ENCODE peak calls at places on chromosomes 1 and 21, in seven cellular contexts. One of them, this sample, is unnamed.

GRCh38 chr1:39406533-39407478 is 84.6 kb upstream of the BMP8A start:
- DNase-seq in SHP77: no peak
- DNase-seq in stimulated activated CD8-positive, alpha-beta memory T cell treated with anti-CD3 and anti-CD28 coated beads, Interleukin-15, amount 100 ng/mL, for 24 hours: no peak
- DNase-seq in HCEC 1CT: peak; percentile 55
- DNase-seq in activated CD4-positive, alpha-beta T cell treated with anti-CD3 and anti-CD28 coated beads, Interleukin-2, amount 50 U/mL, for 24 hours: no peak
- DNase-seq in sigmoid colon: no peak
- DNase-seq in activated CD8-positive, alpha-beta T cell treated with anti-CD3 and anti-CD28 coated beads for 36 hours: no peak
- DNase-seq in this sample: no peak

GRCh38 chr1:152398812-152399698 is 15.0 kb downstream of the CRNN start:
- DNase-seq in SHP77: peak; percentile 63
- DNase-seq in stimulated activated CD8-positive, alpha-beta memory T cell treated with anti-CD3 and anti-CD28 coated beads, Interleukin-15, amount 100 ng/mL, for 24 hours: no peak
- DNase-seq in HCEC 1CT: no peak
- DNase-seq in activated CD4-positive, alpha-beta T cell treated with anti-CD3 and anti-CD28 coated beads, Interleukin-2, amount 50 U/mL, for 24 hours: no peak
- DNase-seq in sigmoid colon: no peak
- DNase-seq in activated CD8-positive, alpha-beta T cell treated with anti-CD3 and anti-CD28 coated beads for 36 hours: peak; percentile 31
- DNase-seq in this sample: no peak

GRCh38 chr1:7278045-7278444 is 492.8 kb downstream of the CAMTA1 start:
- DNase-seq in SHP77: peak; percentile 90
- DNase-seq in stimulated activated CD8-positive, alpha-beta memory T cell treated with anti-CD3 and anti-CD28 coated beads, Interleukin-15, amount 100 ng/mL, for 24 hours: no peak
- DNase-seq in HCEC 1CT: no peak
- DNase-seq in activated CD4-positive, alpha-beta T cell treated with anti-CD3 and anti-CD28 coated beads, Interleukin-2, amount 50 U/mL, for 24 hours: no peak
- DNase-seq in sigmoid colon: no peak
- DNase-seq in activated CD8-positive, alpha-beta T cell treated with anti-CD3 and anti-CD28 coated beads for 36 hours: no peak
- DNase-seq in this sample: no peak

GRCh38 chr21:42141643-42142042 is 70.5 kb downstream of the UMODL1 start:
- DNase-seq in SHP77: no peak
- DNase-seq in stimulated activated CD8-positive, alpha-beta memory T cell treated with anti-CD3 and anti-CD28 coated beads, Interleukin-15, amount 100 ng/mL, for 24 hours: no peak
- DNase-seq in HCEC 1CT: no peak
- DNase-seq in activated CD4-positive, alpha-beta T cell treated with anti-CD3 and anti-CD28 coated beads, Interleukin-2, amount 50 U/mL, for 24 hours: no peak
- DNase-seq in sigmoid colon: no peak
- DNase-seq in activated CD8-positive, alpha-beta T cell treated with anti-CD3 and anti-CD28 coated beads for 36 hours: no peak
- DNase-seq in this sample: no peak

GRCh38 chr21:44771896-44772525 is 29.6 kb downstream of the UBE2G2 start:
- DNase-seq in SHP77: no peak
- DNase-seq in stimulated activated CD8-positive, alpha-beta memory T cell treated with anti-CD3 and anti-CD28 coated beads, Interleukin-15, amount 100 ng/mL, for 24 hours: no peak
- DNase-seq in HCEC 1CT: no peak
- DNase-seq in activated CD4-positive, alpha-beta T cell treated with anti-CD3 and anti-CD28 coated beads, Interleukin-2, amount 50 U/mL, for 24 hours: no peak
- DNase-seq in sigmoid colon: no peak
- DNase-seq in activated CD8-positive, alpha-beta T cell treated with anti-CD3 and anti-CD28 coated beads for 36 hours: no peak
- DNase-seq in this sample: no peak

GRCh38 chr1:8663915-8664331 is 153.5 kb downstream of the RERE start:
- DNase-seq in SHP77: no peak
- DNase-seq in stimulated activated CD8-positive, alpha-beta memory T cell treated with anti-CD3 and anti-CD28 coated beads, Interleukin-15, amount 100 ng/mL, for 24 hours: no peak
- DNase-seq in HCEC 1CT: peak; percentile 58
- DNase-seq in activated CD4-positive, alpha-beta T cell treated with anti-CD3 and anti-CD28 coated beads, Interleukin-2, amount 50 U/mL, for 24 hours: no peak
- DNase-seq in sigmoid colon: peak; percentile 63
- DNase-seq in activated CD8-positive, alpha-beta T cell treated with anti-CD3 and anti-CD28 coated beads for 36 hours: peak; percentile 35
- DNase-seq in this sample: peak; percentile 23

GRCh38 chr1:104868794-104869193 is 1119.1 kb downstream of the AMY1C start:
- DNase-seq in SHP77: no peak
- DNase-seq in stimulated activated CD8-positive, alpha-beta memory T cell treated with anti-CD3 and anti-CD28 coated beads, Interleukin-15, amount 100 ng/mL, for 24 hours: no peak
- DNase-seq in HCEC 1CT: no peak
- DNase-seq in activated CD4-positive, alpha-beta T cell treated with anti-CD3 and anti-CD28 coated beads, Interleukin-2, amount 50 U/mL, for 24 hours: no peak
- DNase-seq in sigmoid colon: no peak
- DNase-seq in activated CD8-positive, alpha-beta T cell treated with anti-CD3 and anti-CD28 coated beads for 36 hours: no peak
- DNase-seq in this sample: no peak

GRCh38 chr1:208731976-208732821 is 488.0 kb upstream of the PLXNA2 start:
- DNase-seq in SHP77: peak; percentile 62
- DNase-seq in stimulated activated CD8-positive, alpha-beta memory T cell treated with anti-CD3 and anti-CD28 coated beads, Interleukin-15, amount 100 ng/mL, for 24 hours: no peak
- DNase-seq in HCEC 1CT: no peak
- DNase-seq in activated CD4-positive, alpha-beta T cell treated with anti-CD3 and anti-CD28 coated beads, Interleukin-2, amount 50 U/mL, for 24 hours: no peak
- DNase-seq in sigmoid colon: no peak
- DNase-seq in activated CD8-positive, alpha-beta T cell treated with anti-CD3 and anti-CD28 coated beads for 36 hours: no peak
- DNase-seq in this sample: no peak

GRCh38 chr1:41221995-41222991 is 19.8 kb downstream of the SCMH1 start:
- DNase-seq in SHP77: peak; percentile 38
- DNase-seq in stimulated activated CD8-positive, alpha-beta memory T cell treated with anti-CD3 and anti-CD28 coated beads, Interleukin-15, amount 100 ng/mL, for 24 hours: no peak
- DNase-seq in HCEC 1CT: no peak
- DNase-seq in activated CD4-positive, alpha-beta T cell treated with anti-CD3 and anti-CD28 coated beads, Interleukin-2, amount 50 U/mL, for 24 hours: no peak
- DNase-seq in sigmoid colon: no peak
- DNase-seq in activated CD8-positive, alpha-beta T cell treated with anti-CD3 and anti-CD28 coated beads for 36 hours: no peak
- DNase-seq in this sample: no peak

GRCh38 chr1:87513971-87514660 is 185.4 kb downstream of the LMO4 start:
- DNase-seq in SHP77: no peak
- DNase-seq in stimulated activated CD8-positive, alpha-beta memory T cell treated with anti-CD3 and anti-CD28 coated beads, Interleukin-15, amount 100 ng/mL, for 24 hours: no peak
- DNase-seq in HCEC 1CT: no peak
- DNase-seq in activated CD4-positive, alpha-beta T cell treated with anti-CD3 and anti-CD28 coated beads, Interleukin-2, amount 50 U/mL, for 24 hours: no peak
- DNase-seq in sigmoid colon: no peak
- DNase-seq in activated CD8-positive, alpha-beta T cell treated with anti-CD3 and anti-CD28 coated beads for 36 hours: no peak
- DNase-seq in this sample: no peak

GRCh38 chr1:17635811-17636210 is 96.3 kb downstream of the ARHGEF10L start:
- DNase-seq in SHP77: no peak
- DNase-seq in stimulated activated CD8-positive, alpha-beta memory T cell treated with anti-CD3 and anti-CD28 coated beads, Interleukin-15, amount 100 ng/mL, for 24 hours: no peak
- DNase-seq in HCEC 1CT: no peak
- DNase-seq in activated CD4-positive, alpha-beta T cell treated with anti-CD3 and anti-CD28 coated beads, Interleukin-2, amount 50 U/mL, for 24 hours: no peak
- DNase-seq in sigmoid colon: peak; percentile 80
- DNase-seq in activated CD8-positive, alpha-beta T cell treated with anti-CD3 and anti-CD28 coated beads for 36 hours: no peak
- DNase-seq in this sample: no peak

GRCh38 chr1:236168716-236169429 is 26.5 kb downstream of the GPR137B start:
- DNase-seq in SHP77: peak; percentile 14
- DNase-seq in stimulated activated CD8-positive, alpha-beta memory T cell treated with anti-CD3 and anti-CD28 coated beads, Interleukin-15, amount 100 ng/mL, for 24 hours: no peak
- DNase-seq in HCEC 1CT: peak; percentile 74
- DNase-seq in activated CD4-positive, alpha-beta T cell treated with anti-CD3 and anti-CD28 coated beads, Interleukin-2, amount 50 U/mL, for 24 hours: no peak
- DNase-seq in sigmoid colon: peak; percentile 79
- DNase-seq in activated CD8-positive, alpha-beta T cell treated with anti-CD3 and anti-CD28 coated beads for 36 hours: no peak
- DNase-seq in this sample: no peak

GRCh38 chr1:235014756-235015155 is 113.9 kb downstream of the TOMM20 start:
- DNase-seq in SHP77: no peak
- DNase-seq in stimulated activated CD8-positive, alpha-beta memory T cell treated with anti-CD3 and anti-CD28 coated beads, Interleukin-15, amount 100 ng/mL, for 24 hours: no peak
- DNase-seq in HCEC 1CT: no peak
- DNase-seq in activated CD4-positive, alpha-beta T cell treated with anti-CD3 and anti-CD28 coated beads, Interleukin-2, amount 50 U/mL, for 24 hours: no peak
- DNase-seq in sigmoid colon: no peak
- DNase-seq in activated CD8-positive, alpha-beta T cell treated with anti-CD3 and anti-CD28 coated beads for 36 hours: no peak
- DNase-seq in this sample: no peak

This sample was measured in DND-41.